ENCODE peak calls at places on chromosomes 6 and 20, in seven cellular contexts. M, G, T, Z, B, H and E are unnamed samples.

GRCh38 chr6:106256201-106256968 is 69.2 kb downstream of the ATG5 start:
- DNase-seq in H (no peak), M (no peak), B (no peak), T (no peak), G (no peak), Z (no peak), E (no peak)

GRCh38 chr6:158766621-158767435 is 52.3 kb downstream of the EZR start:
- DNase-seq in M (no peak), B (no peak), G (no peak), H (no peak), Z (no peak), T (no peak), E (no peak)

GRCh38 chr6:45718901-45719300 is 296.8 kb downstream of the CLIC5 start:
- DNase-seq in T (no peak), Z (no peak), M (no peak), G (no peak), H (no peak), B (no peak), E (no peak)

GRCh38 chr20:63085087-63085861 is 78.5 kb upstream of the BHLHE23 start:
- DNase-seq in G (no peak), Z (no peak), M (no peak), T (no peak), H (no peak), B (no peak), E (no peak)

GRCh38 chr6:32244270-32244669 is 20.4 kb upstream of the NOTCH4 start:
- DNase-seq in G (no peak), H (peak; percentile 71), M (no peak), B (no peak), T (no peak), Z (no peak), E (no peak)

GRCh38 chr6:56520218-56520617 is 122.5 kb downstream of the DST start:
- DNase-seq in T (no peak), H (no peak), G (no peak), Z (no peak), M (no peak), B (no peak), E (no peak)

GRCh38 chr20:43295263-43295662 is 105.6 kb upstream of the PTPRT start:
- DNase-seq in G (no peak), B (no peak), H (no peak), M (no peak), T (no peak), Z (no peak), E (no peak)

GRCh38 chr6:87641065-87641692 is 51.2 kb downstream of the ORC3 start:
- DNase-seq in M (no peak), Z (no peak), B (no peak), T (no peak), H (no peak), G (no peak), E (no peak)

GRCh38 chr6:41505084-41506049 is 40.8 kb upstream of the FOXP4 start:
- DNase-seq in T (peak; percentile 27), H (peak; percentile 69), Z (peak; percentile 66), M (no peak), B (peak; percentile 71), G (peak; percentile 88), E (peak; percentile 84)

GRCh38 chr6:14959324-14959885 is 286.5 kb upstream of the JARID2 start:
- DNase-seq in G (no peak), M (no peak), T (no peak), Z (no peak), B (no peak), H (no peak), E (no peak)

GRCh38 chr6:120211955-120212792 is 862.6 kb upstream of the MAN1A1 start:
- DNase-seq in G (no peak), Z (no peak), T (no peak), B (no peak), M (no peak), H (no peak), E (no peak)

GRCh38 chr20:44019638-44020335 is 105.1 kb downstream of the TOX2 start:
- DNase-seq in B (peak; percentile 23), H (no peak), M (no peak), Z (no peak), T (no peak), G (no peak), E (no peak)

GRCh38 chr6:26065952-26066380 is 21.3 kb upstream of the HFE start:
- DNase-seq in B (peak; percentile 78), G (peak; percentile 74), M (peak; percentile 33), T (peak; percentile 56), H (peak; percentile 77), Z (peak; percentile 74), E (peak; percentile 62)

GRCh38 chr20:48564997-48565396 is 262.8 kb downstream of the PREX1 start:
- DNase-seq in Z (no peak), G (no peak), H (no peak), T (no peak), B (no peak), M (no peak), E (no peak)

GRCh38 chr6:68252632-68253031 is 382.4 kb upstream of the ADGRB3 start:
- DNase-seq in Z (no peak), M (no peak), H (no peak), G (peak; percentile 15), B (no peak), T (no peak), E (no peak)

DNA sequence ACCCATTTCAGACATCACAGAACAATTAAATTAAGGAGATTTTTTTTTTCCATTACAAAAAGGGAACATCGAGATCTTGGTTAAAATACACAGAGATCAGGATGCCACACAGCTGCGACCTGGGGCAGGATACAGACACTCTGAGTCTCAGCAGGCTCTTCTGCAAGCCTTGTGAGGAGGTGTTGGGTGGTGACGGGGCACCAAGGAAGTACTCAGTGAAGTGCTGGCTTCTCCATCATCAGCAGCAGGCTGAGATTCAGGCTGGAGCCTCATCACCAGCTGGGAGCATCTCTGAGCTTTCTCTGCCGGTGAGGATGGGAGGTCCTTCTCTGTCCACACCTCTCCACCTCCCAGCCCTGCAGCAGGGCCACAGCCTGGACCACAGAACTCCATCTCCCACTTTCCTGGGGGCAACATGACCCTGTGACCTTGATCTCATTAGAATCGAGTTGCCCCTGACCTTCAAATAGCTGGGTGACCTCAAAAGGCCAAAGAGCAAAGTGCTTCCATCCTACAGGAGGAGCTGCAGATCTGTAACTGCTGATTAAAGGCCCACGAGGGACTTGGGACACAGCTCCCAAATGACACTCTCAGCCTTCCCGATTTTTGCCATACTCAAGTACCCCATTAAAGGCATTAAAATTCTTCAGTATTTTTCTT is 16.0 kb downstream of the PMEPA1 start:
- DNase-seq in M (no peak), H (no peak), Z (no peak), G (no peak), B (no peak), T (no peak), E (no peak)
- TF ChIP-seq CTCF in M (no peak), H (no peak), Z (no peak), G (no peak), B (no peak), T (no peak), E (no peak)

DNA sequence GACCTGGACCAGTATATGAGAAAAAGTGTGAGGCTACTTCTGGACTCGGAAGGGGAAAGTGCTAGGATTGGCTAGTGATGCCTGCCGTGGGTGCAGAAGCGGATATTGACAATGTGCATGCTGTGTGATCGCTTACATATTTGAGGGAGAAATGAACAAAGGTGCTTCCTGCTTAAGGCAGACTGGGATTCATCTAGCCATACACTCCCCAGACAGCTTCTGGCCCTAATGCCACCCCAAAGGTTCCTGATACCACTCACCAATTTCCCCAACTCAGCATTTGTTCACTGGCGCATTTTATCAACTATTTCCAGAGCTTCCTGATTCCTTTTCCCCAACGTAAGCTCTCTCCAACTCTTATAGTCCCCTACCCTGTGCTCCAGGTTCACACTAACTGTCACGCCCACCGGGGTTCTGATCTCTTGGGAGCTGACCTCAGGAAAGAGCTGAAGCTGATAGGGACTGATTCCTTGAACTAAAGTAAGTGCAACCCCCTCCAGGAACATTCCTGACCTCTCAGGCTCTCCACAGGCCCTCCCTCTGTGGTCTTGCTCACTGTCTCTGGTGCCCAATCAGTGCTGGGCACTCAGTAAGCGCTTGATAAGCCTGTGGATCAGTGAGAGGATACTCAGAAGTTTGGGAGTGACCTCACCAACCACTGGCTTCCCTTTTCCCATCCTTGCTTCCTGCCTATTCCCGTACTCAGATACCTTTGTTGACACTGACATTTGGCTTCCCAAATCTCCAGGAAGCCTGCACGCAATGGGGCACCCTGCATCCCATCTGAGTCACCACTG is 73.3 kb downstream of the MRPL14 start:
- DNase-seq in Z (no peak), G (no peak), T (peak; percentile 31), M (no peak), B (no peak), H (no peak), E (no peak)
- TF ChIP-seq CTCF in Z (no peak), G (no peak), T (no peak), M (no peak), B (no peak), H (no peak), E (no peak)

DNA sequence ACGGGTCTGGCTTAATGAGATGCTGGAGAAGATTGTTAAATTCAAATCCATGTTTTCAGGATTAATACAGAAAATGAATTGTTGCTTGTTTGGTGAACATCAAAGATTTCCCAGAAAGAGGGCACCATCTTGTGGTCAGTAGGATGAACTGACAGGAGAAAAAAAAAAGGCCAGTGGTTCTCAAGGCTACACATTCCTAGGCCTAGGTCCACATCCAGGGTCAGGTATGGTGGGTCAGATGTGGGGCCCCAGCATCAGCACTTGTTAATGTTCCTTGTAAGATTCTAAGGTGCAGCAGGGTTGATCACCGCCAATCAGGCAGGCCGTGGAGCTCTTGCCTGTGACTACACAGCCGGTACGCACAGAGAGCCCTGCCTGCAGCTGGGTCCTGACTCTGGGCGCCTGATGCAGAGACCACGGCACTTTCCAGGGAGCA is 34.0 kb upstream of the FOXO3 start:
- DNase-seq in Z (no peak), T (no peak), B (peak; percentile 53), G (peak; percentile 38), M (no peak), H (no peak), E (no peak)
- TF ChIP-seq CTCF in Z (peak; percentile 62), T (peak; percentile 73), B (peak; percentile 92), G (peak; percentile 75), M (peak; percentile 89), H (peak; percentile 85), E (peak; percentile 66)

DNA sequence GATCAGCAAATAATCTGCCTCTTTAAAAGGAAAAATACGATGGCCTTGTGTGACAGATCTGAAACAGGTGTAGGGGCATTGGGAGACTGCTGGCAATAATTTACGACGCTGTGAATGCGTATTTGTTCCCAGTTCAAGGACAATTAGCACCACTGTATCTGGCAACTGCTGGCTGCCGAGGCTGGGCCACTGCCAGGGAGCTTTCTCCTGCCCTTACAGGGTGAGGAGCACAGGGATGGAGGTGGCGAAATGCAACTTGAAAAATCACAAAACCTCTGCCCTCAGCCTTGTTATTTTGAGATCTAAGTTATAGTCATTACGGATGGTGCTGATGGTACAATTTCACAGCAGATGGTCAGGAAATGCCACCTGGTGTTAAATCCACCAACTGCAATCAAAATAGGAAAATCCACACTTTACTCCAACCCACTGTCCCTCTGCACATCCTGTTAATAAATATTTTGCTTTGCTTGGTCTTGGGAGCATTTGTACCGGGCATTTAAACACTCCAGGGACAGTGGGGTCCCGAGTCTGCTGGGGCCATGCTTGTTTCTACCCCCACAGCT is 6.4 kb downstream of the MYLK4 start:
- DNase-seq in G (no peak), Z (no peak), H (no peak), M (no peak), T (no peak), B (no peak), E (no peak)
- TF ChIP-seq CTCF in G (no peak), Z (no peak), H (no peak), M (peak; percentile 35), T (no peak), B (peak; percentile 30), E (no peak)

DNA sequence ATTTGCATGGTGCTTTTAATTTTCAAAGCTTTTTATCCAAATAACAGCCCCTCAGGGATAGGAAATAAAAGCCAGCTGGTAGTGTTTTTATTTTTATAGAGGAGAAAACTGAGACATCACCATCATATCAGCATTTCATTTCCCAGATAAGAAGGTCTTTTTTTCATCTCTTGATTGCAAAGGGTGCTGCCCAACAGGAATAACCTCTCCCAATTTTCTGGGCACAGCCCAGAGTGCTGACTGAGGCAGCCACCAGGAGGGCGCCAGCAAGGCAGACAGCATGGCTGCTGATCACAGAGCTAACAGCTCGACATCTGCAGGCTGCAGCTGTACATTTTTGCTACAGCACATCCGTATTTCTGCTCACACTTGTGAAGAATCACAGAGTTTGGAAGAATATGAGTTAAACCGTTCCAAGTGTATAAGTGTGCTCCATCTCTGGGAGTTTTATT is 85.7 kb upstream of the C20orf144 start:
- DNase-seq in G (no peak), B (no peak), Z (no peak), M (no peak), T (no peak), H (no peak), E (no peak)
- TF ChIP-seq CTCF in G (peak; percentile 5), B (peak; percentile 8), Z (no peak), M (no peak), T (no peak), H (no peak), E (no peak)